ENCODE peak calls at places on chromosomes 2 and 18, in eight cellular contexts. One of them, this sample, is unnamed.
A peak's percentile ranks its signal among the peaks of the same experiment; 100 is the strongest.

GRCh38 chr2:7785700-7786099 is 868.5 kb downstream of the RNF144A start:
- DNase-seq in germinal center: no peak
- DNase-seq in RWPE2: no peak
- DNase-seq in GM06990: no peak
- DNase-seq in NK-92 treated with Interleukin-12 subunit alpha and Interleukin-12 subunit beta, amount 100 ng/mL, for 24 hours: no peak
- DNase-seq in activated CD8-positive, alpha-beta T cell treated with anti-CD3 and anti-CD28 coated beads for 36 hours: no peak
- DNase-seq in activated naive CD4-positive, alpha-beta T cell: no peak
- DNase-seq in NCI-H1105: no peak
- DNase-seq in this sample: no peak

GRCh38 chr2:240131296-240131695 is 4.8 kb downstream of the COPS9 start:
- DNase-seq in activated CD8-positive, alpha-beta T cell treated with anti-CD3 and anti-CD28 coated beads for 36 hours: no peak
- DNase-seq in GM06990: no peak
- DNase-seq in NK-92 treated with Interleukin-12 subunit alpha and Interleukin-12 subunit beta, amount 100 ng/mL, for 24 hours: no peak
- DNase-seq in NCI-H1105: no peak
- DNase-seq in germinal center: no peak
- DNase-seq in activated naive CD4-positive, alpha-beta T cell: no peak
- DNase-seq in RWPE2: peak; percentile 37
- DNase-seq in this sample: no peak

GRCh38 chr18:80239830-80240229 is 7.5 kb downstream of the PARD6G start:
- DNase-seq in RWPE2: no peak
- DNase-seq in activated CD8-positive, alpha-beta T cell treated with anti-CD3 and anti-CD28 coated beads for 36 hours: no peak
- DNase-seq in germinal center: no peak
- DNase-seq in NCI-H1105: no peak
- DNase-seq in GM06990: no peak
- DNase-seq in NK-92 treated with Interleukin-12 subunit alpha and Interleukin-12 subunit beta, amount 100 ng/mL, for 24 hours: no peak
- DNase-seq in activated naive CD4-positive, alpha-beta T cell: no peak
- DNase-seq in this sample: no peak

GRCh38 chr2:142176941-142177340 is 46.1 kb upstream of the LRP1B start:
- DNase-seq in RWPE2: no peak
- DNase-seq in germinal center: no peak
- DNase-seq in activated naive CD4-positive, alpha-beta T cell: no peak
- DNase-seq in NK-92 treated with Interleukin-12 subunit alpha and Interleukin-12 subunit beta, amount 100 ng/mL, for 24 hours: no peak
- DNase-seq in NCI-H1105: no peak
- DNase-seq in GM06990: no peak
- DNase-seq in activated CD8-positive, alpha-beta T cell treated with anti-CD3 and anti-CD28 coated beads for 36 hours: no peak
- DNase-seq in this sample: no peak

GRCh38 chr18:63162271-63163014 is 157.1 kb downstream of the BCL2 start:
- DNase-seq in germinal center: peak; percentile 65
- DNase-seq in activated naive CD4-positive, alpha-beta T cell: no peak
- DNase-seq in GM06990: peak; percentile 81
- DNase-seq in NCI-H1105: no peak
- DNase-seq in activated CD8-positive, alpha-beta T cell treated with anti-CD3 and anti-CD28 coated beads for 36 hours: peak; percentile 76
- DNase-seq in RWPE2: no peak
- DNase-seq in NK-92 treated with Interleukin-12 subunit alpha and Interleukin-12 subunit beta, amount 100 ng/mL, for 24 hours: no peak
- DNase-seq in this sample: no peak

GRCh38 chr2:151928380-151928779 is 100.2 kb upstream of the ARL5A start:
- DNase-seq in NCI-H1105: no peak
- DNase-seq in RWPE2: no peak
- DNase-seq in GM06990: no peak
- DNase-seq in activated CD8-positive, alpha-beta T cell treated with anti-CD3 and anti-CD28 coated beads for 36 hours: no peak
- DNase-seq in NK-92 treated with Interleukin-12 subunit alpha and Interleukin-12 subunit beta, amount 100 ng/mL, for 24 hours: no peak
- DNase-seq in activated naive CD4-positive, alpha-beta T cell: no peak
- DNase-seq in germinal center: no peak
- DNase-seq in this sample: no peak

GRCh38 chr2:26770986-26771586 is 7.0 kb downstream of the SLC35F6 start:
- DNase-seq in RWPE2: peak; percentile 88
- DNase-seq in NK-92 treated with Interleukin-12 subunit alpha and Interleukin-12 subunit beta, amount 100 ng/mL, for 24 hours: no peak
- DNase-seq in activated naive CD4-positive, alpha-beta T cell: no peak
- DNase-seq in activated CD8-positive, alpha-beta T cell treated with anti-CD3 and anti-CD28 coated beads for 36 hours: peak; percentile 61
- DNase-seq in NCI-H1105: no peak
- DNase-seq in germinal center: no peak
- DNase-seq in GM06990: no peak
- DNase-seq in this sample: peak; percentile 84

GRCh38 chr2:196902828-196903227 is 23.7 kb downstream of the PGAP1 start:
- DNase-seq in activated naive CD4-positive, alpha-beta T cell: no peak
- DNase-seq in RWPE2: no peak
- DNase-seq in NK-92 treated with Interleukin-12 subunit alpha and Interleukin-12 subunit beta, amount 100 ng/mL, for 24 hours: no peak
- DNase-seq in GM06990: no peak
- DNase-seq in germinal center: no peak
- DNase-seq in activated CD8-positive, alpha-beta T cell treated with anti-CD3 and anti-CD28 coated beads for 36 hours: no peak
- DNase-seq in NCI-H1105: no peak
- DNase-seq in this sample: no peak

GRCh38 chr2:70942900-70943871 is 7.5 kb downstream of the ATP6V1B1 start:
- DNase-seq in NCI-H1105: no peak
- DNase-seq in activated CD8-positive, alpha-beta T cell treated with anti-CD3 and anti-CD28 coated beads for 36 hours: no peak
- DNase-seq in activated naive CD4-positive, alpha-beta T cell: no peak
- DNase-seq in GM06990: no peak
- DNase-seq in RWPE2: no peak
- DNase-seq in NK-92 treated with Interleukin-12 subunit alpha and Interleukin-12 subunit beta, amount 100 ng/mL, for 24 hours: no peak
- DNase-seq in germinal center: no peak
- DNase-seq in this sample: no peak

GRCh38 chr18:75293591-75293990 is 83.0 kb downstream of the TSHZ1 start:
- DNase-seq in activated CD8-positive, alpha-beta T cell treated with anti-CD3 and anti-CD28 coated beads for 36 hours: no peak
- DNase-seq in GM06990: no peak
- DNase-seq in activated naive CD4-positive, alpha-beta T cell: no peak
- DNase-seq in RWPE2: no peak
- DNase-seq in NK-92 treated with Interleukin-12 subunit alpha and Interleukin-12 subunit beta, amount 100 ng/mL, for 24 hours: no peak
- DNase-seq in germinal center: no peak
- DNase-seq in NCI-H1105: no peak
- DNase-seq in this sample: no peak

GRCh38 chr2:239246723-239247122 is 154.1 kb downstream of the HDAC4 start:
- DNase-seq in GM06990: no peak
- DNase-seq in NCI-H1105: peak; percentile 64
- DNase-seq in NK-92 treated with Interleukin-12 subunit alpha and Interleukin-12 subunit beta, amount 100 ng/mL, for 24 hours: no peak
- DNase-seq in activated naive CD4-positive, alpha-beta T cell: no peak
- DNase-seq in germinal center: no peak
- DNase-seq in RWPE2: no peak
- DNase-seq in activated CD8-positive, alpha-beta T cell treated with anti-CD3 and anti-CD28 coated beads for 36 hours: no peak
- DNase-seq in this sample: no peak

GRCh38 chr2:96642564-96643350 is at the start of gene FER1L5:
- DNase-seq in NK-92 treated with Interleukin-12 subunit alpha and Interleukin-12 subunit beta, amount 100 ng/mL, for 24 hours: no peak
- DNase-seq in GM06990: no peak
- DNase-seq in RWPE2: no peak
- DNase-seq in activated naive CD4-positive, alpha-beta T cell: no peak
- DNase-seq in activated CD8-positive, alpha-beta T cell treated with anti-CD3 and anti-CD28 coated beads for 36 hours: no peak
- DNase-seq in NCI-H1105: no peak
- DNase-seq in germinal center: no peak
- DNase-seq in this sample: peak; percentile 61

GRCh38 chr2:28587526-28588230 is 91.8 kb downstream of the PLB1 start:
- DNase-seq in NK-92 treated with Interleukin-12 subunit alpha and Interleukin-12 subunit beta, amount 100 ng/mL, for 24 hours: no peak
- DNase-seq in GM06990: no peak
- DNase-seq in NCI-H1105: no peak
- DNase-seq in activated naive CD4-positive, alpha-beta T cell: no peak
- DNase-seq in activated CD8-positive, alpha-beta T cell treated with anti-CD3 and anti-CD28 coated beads for 36 hours: no peak
- DNase-seq in germinal center: no peak
- DNase-seq in RWPE2: no peak
- DNase-seq in this sample: no peak

GRCh38 chr18:36769172-36769571 is 59.6 kb downstream of the TPGS2 start:
- DNase-seq in germinal center: no peak
- DNase-seq in GM06990: no peak
- DNase-seq in activated naive CD4-positive, alpha-beta T cell: no peak
- DNase-seq in NCI-H1105: no peak
- DNase-seq in RWPE2: no peak
- DNase-seq in activated CD8-positive, alpha-beta T cell treated with anti-CD3 and anti-CD28 coated beads for 36 hours: no peak
- DNase-seq in NK-92 treated with Interleukin-12 subunit alpha and Interleukin-12 subunit beta, amount 100 ng/mL, for 24 hours: no peak
- DNase-seq in this sample: no peak

This sample was measured in ureter.